ENCODE peak calls at places on chromosomes 13 and 19, in eight cellular contexts. One of them, this sample, is unnamed.

GRCh38 chr19:30029721-30030510 is 87.9 kb downstream of the URI1 start:
- DNase-seq in activated B cell treated with CpG ODN at 0.5 μM for 24 hours: no peak
- DNase-seq in activated CD8-positive, alpha-beta T cell treated with anti-CD3 and anti-CD28 coated beads for 36 hours: peak
- DNase-seq in BJ: peak
- DNase-seq in K562: no peak
- DNase-seq in GM12864: peak
- DNase-seq in Calu3: no peak
- DNase-seq in neural progenitor cell: no peak
- DNase-seq in this sample: no peak

GRCh38 chr19:55454787-55455243 is 6.6 kb downstream of the ISOC2 start:
- DNase-seq in activated B cell treated with CpG ODN at 0.5 μM for 24 hours: no peak
- DNase-seq in activated CD8-positive, alpha-beta T cell treated with anti-CD3 and anti-CD28 coated beads for 36 hours: peak
- DNase-seq in BJ: no peak
- DNase-seq in K562: no peak
- DNase-seq in GM12864: no peak
- DNase-seq in Calu3: peak
- DNase-seq in neural progenitor cell: peak
- DNase-seq in this sample: no peak

GRCh38 chr13:88051746-88052482 is 380.7 kb downstream of the SLITRK5 start:
- DNase-seq in activated B cell treated with CpG ODN at 0.5 μM for 24 hours: no peak
- DNase-seq in activated CD8-positive, alpha-beta T cell treated with anti-CD3 and anti-CD28 coated beads for 36 hours: no peak
- DNase-seq in BJ: no peak
- DNase-seq in K562: no peak
- DNase-seq in GM12864: no peak
- DNase-seq in Calu3: no peak
- DNase-seq in neural progenitor cell: peak
- DNase-seq in this sample: no peak

GRCh38 chr19:2426661-2427322 is 594 bp downstream of the TIMM13 start:
- DNase-seq in activated B cell treated with CpG ODN at 0.5 μM for 24 hours: no peak
- DNase-seq in activated CD8-positive, alpha-beta T cell treated with anti-CD3 and anti-CD28 coated beads for 36 hours: peak
- DNase-seq in BJ: no peak
- DNase-seq in K562: peak
- DNase-seq in GM12864: no peak
- DNase-seq in Calu3: peak
- DNase-seq in neural progenitor cell: peak
- DNase-seq in this sample: peak

GRCh38 chr13:108086678-108087077 is 128.7 kb downstream of the LIG4 start:
- DNase-seq in activated B cell treated with CpG ODN at 0.5 μM for 24 hours: no peak
- DNase-seq in activated CD8-positive, alpha-beta T cell treated with anti-CD3 and anti-CD28 coated beads for 36 hours: peak
- DNase-seq in BJ: no peak
- DNase-seq in K562: no peak
- DNase-seq in GM12864: no peak
- DNase-seq in Calu3: peak
- DNase-seq in neural progenitor cell: peak
- DNase-seq in this sample: no peak

GRCh38 chr13:96779691-96780090 is 214.6 kb downstream of the OXGR1 start:
- DNase-seq in activated B cell treated with CpG ODN at 0.5 μM for 24 hours: no peak
- DNase-seq in activated CD8-positive, alpha-beta T cell treated with anti-CD3 and anti-CD28 coated beads for 36 hours: no peak
- DNase-seq in BJ: no peak
- DNase-seq in K562: no peak
- DNase-seq in GM12864: no peak
- DNase-seq in Calu3: no peak
- DNase-seq in neural progenitor cell: no peak
- DNase-seq in this sample: no peak

GRCh38 chr13:113941571-113942191 is 32.2 kb downstream of the C13orf46 start:
- DNase-seq in activated B cell treated with CpG ODN at 0.5 μM for 24 hours: no peak
- DNase-seq in activated CD8-positive, alpha-beta T cell treated with anti-CD3 and anti-CD28 coated beads for 36 hours: no peak
- DNase-seq in BJ: no peak
- DNase-seq in K562: no peak
- DNase-seq in GM12864: no peak
- DNase-seq in Calu3: no peak
- DNase-seq in neural progenitor cell: no peak
- DNase-seq in this sample: no peak

GRCh38 chr13:42600943-42601342 is 27.0 kb downstream of the TNFSF11 start:
- DNase-seq in activated B cell treated with CpG ODN at 0.5 μM for 24 hours: no peak
- DNase-seq in activated CD8-positive, alpha-beta T cell treated with anti-CD3 and anti-CD28 coated beads for 36 hours: peak
- DNase-seq in BJ: no peak
- DNase-seq in K562: no peak
- DNase-seq in GM12864: no peak
- DNase-seq in Calu3: no peak
- DNase-seq in neural progenitor cell: no peak
- DNase-seq in this sample: no peak

GRCh38 chr19:19485161-19485997 is 30.0 kb downstream of the TSSK6 start:
- DNase-seq in activated B cell treated with CpG ODN at 0.5 μM for 24 hours: peak
- DNase-seq in activated CD8-positive, alpha-beta T cell treated with anti-CD3 and anti-CD28 coated beads for 36 hours: no peak
- DNase-seq in BJ: no peak
- DNase-seq in K562: no peak
- DNase-seq in GM12864: no peak
- DNase-seq in Calu3: no peak
- DNase-seq in neural progenitor cell: no peak
- DNase-seq in this sample: peak

GRCh38 chr13:34343413-34343812 is 525.5 kb downstream of the RFC3 start:
- DNase-seq in activated B cell treated with CpG ODN at 0.5 μM for 24 hours: no peak
- DNase-seq in activated CD8-positive, alpha-beta T cell treated with anti-CD3 and anti-CD28 coated beads for 36 hours: no peak
- DNase-seq in BJ: no peak
- DNase-seq in K562: no peak
- DNase-seq in GM12864: no peak
- DNase-seq in Calu3: no peak
- DNase-seq in neural progenitor cell: no peak
- DNase-seq in this sample: no peak

GRCh38 chr19:46115396-46116109 is 8.9 kb downstream of the IGFL3 start:
- DNase-seq in activated B cell treated with CpG ODN at 0.5 μM for 24 hours: no peak
- DNase-seq in activated CD8-positive, alpha-beta T cell treated with anti-CD3 and anti-CD28 coated beads for 36 hours: peak
- DNase-seq in BJ: peak
- DNase-seq in K562: no peak
- DNase-seq in GM12864: peak
- DNase-seq in Calu3: no peak
- DNase-seq in neural progenitor cell: no peak
- DNase-seq in this sample: no peak

GRCh38 chr13:42153371-42153770 is 104.9 kb downstream of the DGKH start:
- DNase-seq in activated B cell treated with CpG ODN at 0.5 μM for 24 hours: no peak
- DNase-seq in activated CD8-positive, alpha-beta T cell treated with anti-CD3 and anti-CD28 coated beads for 36 hours: no peak
- DNase-seq in BJ: no peak
- DNase-seq in K562: no peak
- DNase-seq in GM12864: no peak
- DNase-seq in Calu3: no peak
- DNase-seq in neural progenitor cell: no peak
- DNase-seq in this sample: no peak

GRCh38 chr19:49689133-49690072 is at the start of gene ADM5:
- DNase-seq in activated B cell treated with CpG ODN at 0.5 μM for 24 hours: no peak
- DNase-seq in activated CD8-positive, alpha-beta T cell treated with anti-CD3 and anti-CD28 coated beads for 36 hours: peak
- DNase-seq in BJ: no peak
- DNase-seq in K562: no peak
- DNase-seq in GM12864: no peak
- DNase-seq in Calu3: no peak
- DNase-seq in neural progenitor cell: peak
- DNase-seq in this sample: peak

GRCh38 chr19:30249911-30250310 is 122.3 kb upstream of the ZNF536 start:
- DNase-seq in activated B cell treated with CpG ODN at 0.5 μM for 24 hours: no peak
- DNase-seq in activated CD8-positive, alpha-beta T cell treated with anti-CD3 and anti-CD28 coated beads for 36 hours: no peak
- DNase-seq in BJ: no peak
- DNase-seq in K562: no peak
- DNase-seq in GM12864: no peak
- DNase-seq in Calu3: no peak
- DNase-seq in neural progenitor cell: no peak
- DNase-seq in this sample: no peak

GRCh38 chr13:23748109-23748508 is 141.1 kb downstream of the MIPEP start:
- DNase-seq in activated B cell treated with CpG ODN at 0.5 μM for 24 hours: no peak
- DNase-seq in activated CD8-positive, alpha-beta T cell treated with anti-CD3 and anti-CD28 coated beads for 36 hours: no peak
- DNase-seq in BJ: no peak
- DNase-seq in K562: no peak
- DNase-seq in GM12864: no peak
- DNase-seq in Calu3: no peak
- DNase-seq in neural progenitor cell: no peak
- DNase-seq in this sample: no peak

GRCh38 chr13:109479991-109480696 is 306.2 kb downstream of the IRS2 start:
- DNase-seq in activated B cell treated with CpG ODN at 0.5 μM for 24 hours: no peak
- DNase-seq in activated CD8-positive, alpha-beta T cell treated with anti-CD3 and anti-CD28 coated beads for 36 hours: no peak
- DNase-seq in BJ: no peak
- DNase-seq in K562: no peak
- DNase-seq in GM12864: no peak
- DNase-seq in Calu3: no peak
- DNase-seq in neural progenitor cell: no peak
- DNase-seq in this sample: no peak

GRCh38 chr13:50248537-50249521 is 233.6 kb downstream of the KCNRG start:
- DNase-seq in activated B cell treated with CpG ODN at 0.5 μM for 24 hours: no peak
- DNase-seq in activated CD8-positive, alpha-beta T cell treated with anti-CD3 and anti-CD28 coated beads for 36 hours: no peak
- DNase-seq in BJ: no peak
- DNase-seq in K562: no peak
- DNase-seq in GM12864: no peak
- DNase-seq in Calu3: no peak
- DNase-seq in neural progenitor cell: no peak
- DNase-seq in this sample: no peak

GRCh38 chr13:29594710-29595379 is 643 bp downstream of the SLC7A1 start:
- DNase-seq in activated B cell treated with CpG ODN at 0.5 μM for 24 hours: peak
- DNase-seq in activated CD8-positive, alpha-beta T cell treated with anti-CD3 and anti-CD28 coated beads for 36 hours: peak
- DNase-seq in BJ: no peak
- DNase-seq in K562: peak
- DNase-seq in GM12864: peak
- DNase-seq in Calu3: peak
- DNase-seq in neural progenitor cell: peak
- DNase-seq in this sample: peak

GRCh38 chr13:28650284-28650683 is 8.6 kb upstream of the POMP start:
- DNase-seq in activated B cell treated with CpG ODN at 0.5 μM for 24 hours: no peak
- DNase-seq in activated CD8-positive, alpha-beta T cell treated with anti-CD3 and anti-CD28 coated beads for 36 hours: peak
- DNase-seq in BJ: no peak
- DNase-seq in K562: no peak
- DNase-seq in GM12864: no peak
- DNase-seq in Calu3: no peak
- DNase-seq in neural progenitor cell: no peak
- DNase-seq in this sample: no peak

GRCh38 chr13:111559612-111560423 is 239.4 kb downstream of the TEX29 start:
- DNase-seq in activated B cell treated with CpG ODN at 0.5 μM for 24 hours: no peak
- DNase-seq in activated CD8-positive, alpha-beta T cell treated with anti-CD3 and anti-CD28 coated beads for 36 hours: peak
- DNase-seq in BJ: no peak
- DNase-seq in K562: no peak
- DNase-seq in GM12864: no peak
- DNase-seq in Calu3: no peak
- DNase-seq in neural progenitor cell: no peak
- DNase-seq in this sample: no peak

GRCh38 chr19:40229484-40229883 is 3.0 kb upstream of the CCNP start:
- DNase-seq in activated B cell treated with CpG ODN at 0.5 μM for 24 hours: no peak
- DNase-seq in activated CD8-positive, alpha-beta T cell treated with anti-CD3 and anti-CD28 coated beads for 36 hours: peak
- DNase-seq in BJ: no peak
- DNase-seq in K562: no peak
- DNase-seq in GM12864: no peak
- DNase-seq in Calu3: no peak
- DNase-seq in neural progenitor cell: no peak
- DNase-seq in this sample: no peak

GRCh38 chr13:82356667-82357066 is 1525.6 kb downstream of the SLITRK1 start:
- DNase-seq in activated B cell treated with CpG ODN at 0.5 μM for 24 hours: no peak
- DNase-seq in activated CD8-positive, alpha-beta T cell treated with anti-CD3 and anti-CD28 coated beads for 36 hours: no peak
- DNase-seq in BJ: no peak
- DNase-seq in K562: no peak
- DNase-seq in GM12864: no peak
- DNase-seq in Calu3: no peak
- DNase-seq in neural progenitor cell: peak
- DNase-seq in this sample: no peak

GRCh38 chr19:4390017-4390861 is 10.1 kb downstream of the SH3GL1 start:
- DNase-seq in activated B cell treated with CpG ODN at 0.5 μM for 24 hours: no peak
- DNase-seq in activated CD8-positive, alpha-beta T cell treated with anti-CD3 and anti-CD28 coated beads for 36 hours: no peak
- DNase-seq in BJ: no peak
- DNase-seq in K562: no peak
- DNase-seq in GM12864: no peak
- DNase-seq in Calu3: no peak
- DNase-seq in neural progenitor cell: peak
- DNase-seq in this sample: no peak

GRCh38 chr19:44072543-44073401 is 813 bp downstream of the ZNF284 start:
- DNase-seq in activated B cell treated with CpG ODN at 0.5 μM for 24 hours: no peak
- DNase-seq in activated CD8-positive, alpha-beta T cell treated with anti-CD3 and anti-CD28 coated beads for 36 hours: no peak
- DNase-seq in BJ: no peak
- DNase-seq in K562: no peak
- DNase-seq in GM12864: no peak
- DNase-seq in Calu3: peak
- DNase-seq in neural progenitor cell: no peak
- DNase-seq in this sample: peak

GRCh38 chr19:8064866-8065486 is 12.4 kb downstream of the CCL25 start:
- DNase-seq in activated B cell treated with CpG ODN at 0.5 μM for 24 hours: no peak
- DNase-seq in activated CD8-positive, alpha-beta T cell treated with anti-CD3 and anti-CD28 coated beads for 36 hours: no peak
- DNase-seq in BJ: no peak
- DNase-seq in K562: no peak
- DNase-seq in GM12864: no peak
- DNase-seq in Calu3: no peak
- DNase-seq in neural progenitor cell: no peak
- DNase-seq in this sample: no peak
- TF ChIP-seq CTCF in activated B cell treated with CpG ODN at 0.5 μM for 24 hours: no peak
- TF ChIP-seq CTCF in activated CD8-positive, alpha-beta T cell treated with anti-CD3 and anti-CD28 coated beads for 36 hours: no peak
- TF ChIP-seq CTCF in BJ: no peak
- TF ChIP-seq CTCF in K562: no peak
- TF ChIP-seq CTCF in GM12864: no peak
- TF ChIP-seq CTCF in Calu3: no peak
- TF ChIP-seq CTCF in neural progenitor cell: no peak
- TF ChIP-seq CTCF in this sample: no peak

GRCh38 chr13:56755181-56755580 is 385.5 kb upstream of the PRR20A start:
- DNase-seq in activated B cell treated with CpG ODN at 0.5 μM for 24 hours: no peak
- DNase-seq in activated CD8-positive, alpha-beta T cell treated with anti-CD3 and anti-CD28 coated beads for 36 hours: no peak
- DNase-seq in BJ: no peak
- DNase-seq in K562: no peak
- DNase-seq in GM12864: no peak
- DNase-seq in Calu3: no peak
- DNase-seq in neural progenitor cell: peak
- DNase-seq in this sample: no peak
- TF ChIP-seq CTCF in activated B cell treated with CpG ODN at 0.5 μM for 24 hours: no peak
- TF ChIP-seq CTCF in activated CD8-positive, alpha-beta T cell treated with anti-CD3 and anti-CD28 coated beads for 36 hours: no peak
- TF ChIP-seq CTCF in BJ: no peak
- TF ChIP-seq CTCF in K562: no peak
- TF ChIP-seq CTCF in GM12864: no peak
- TF ChIP-seq CTCF in Calu3: no peak
- TF ChIP-seq CTCF in neural progenitor cell: peak
- TF ChIP-seq CTCF in this sample: no peak

GRCh38 chr19:11657307-11657706 is 60.0 kb downstream of the ZNF627 start:
- DNase-seq in activated B cell treated with CpG ODN at 0.5 μM for 24 hours: no peak
- DNase-seq in activated CD8-positive, alpha-beta T cell treated with anti-CD3 and anti-CD28 coated beads for 36 hours: no peak
- DNase-seq in BJ: no peak
- DNase-seq in K562: no peak
- DNase-seq in GM12864: no peak
- DNase-seq in Calu3: no peak
- DNase-seq in neural progenitor cell: no peak
- DNase-seq in this sample: no peak
- TF ChIP-seq CTCF in activated B cell treated with CpG ODN at 0.5 μM for 24 hours: no peak
- TF ChIP-seq CTCF in activated CD8-positive, alpha-beta T cell treated with anti-CD3 and anti-CD28 coated beads for 36 hours: no peak
- TF ChIP-seq CTCF in BJ: no peak
- TF ChIP-seq CTCF in K562: no peak
- TF ChIP-seq CTCF in GM12864: no peak
- TF ChIP-seq CTCF in Calu3: no peak
- TF ChIP-seq CTCF in neural progenitor cell: no peak
- TF ChIP-seq CTCF in this sample: no peak

DNA sequence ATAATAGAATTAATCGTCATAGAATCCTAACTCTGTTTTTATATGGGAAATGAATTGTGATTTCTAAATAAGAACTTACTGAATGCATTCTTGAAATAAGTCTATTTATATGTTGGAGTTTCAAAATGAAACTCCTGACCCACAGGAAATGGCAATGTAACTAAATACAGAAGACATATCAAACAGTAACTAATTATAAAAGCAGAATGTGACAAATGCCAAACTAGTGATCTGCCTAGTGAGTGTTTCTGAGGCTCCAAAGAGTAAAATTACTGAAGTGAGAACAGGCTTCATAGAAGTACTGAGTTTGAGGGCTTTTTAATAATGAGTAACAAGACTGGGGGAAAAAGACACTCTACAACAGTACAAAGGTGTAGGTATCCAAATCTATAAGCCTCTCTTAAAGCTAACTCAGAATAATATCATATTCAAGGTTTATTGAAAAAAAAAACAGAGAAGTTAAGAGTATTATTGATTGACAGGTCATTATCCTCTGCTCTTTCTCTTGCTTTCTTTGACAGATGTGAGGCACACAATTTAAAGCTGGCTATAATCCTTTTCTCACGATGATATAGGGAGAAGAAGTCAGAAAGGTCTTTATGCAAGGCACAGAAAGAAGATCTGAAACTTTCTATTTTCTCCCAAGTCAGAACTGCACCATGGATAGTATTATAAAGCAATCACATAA is 17.4 kb upstream of the ATXN8OS start:
- DNase-seq in activated B cell treated with CpG ODN at 0.5 μM for 24 hours: no peak
- DNase-seq in activated CD8-positive, alpha-beta T cell treated with anti-CD3 and anti-CD28 coated beads for 36 hours: no peak
- DNase-seq in BJ: no peak
- DNase-seq in K562: no peak
- DNase-seq in GM12864: no peak
- DNase-seq in Calu3: no peak
- DNase-seq in neural progenitor cell: no peak
- DNase-seq in this sample: no peak
- TF ChIP-seq CTCF in activated B cell treated with CpG ODN at 0.5 μM for 24 hours: no peak
- TF ChIP-seq CTCF in activated CD8-positive, alpha-beta T cell treated with anti-CD3 and anti-CD28 coated beads for 36 hours: no peak
- TF ChIP-seq CTCF in BJ: no peak
- TF ChIP-seq CTCF in K562: no peak
- TF ChIP-seq CTCF in GM12864: no peak
- TF ChIP-seq CTCF in Calu3: no peak
- TF ChIP-seq CTCF in neural progenitor cell: no peak
- TF ChIP-seq CTCF in this sample: no peak